ENCODE peak calls at places on chromosomes 3 and 15, in four cellular contexts. J, K, X and G are unnamed samples.
A peak's percentile ranks its signal among the peaks of the same experiment; 100 is the strongest.

GRCh38 chr3:2793987-2794386 is 316.2 kb downstream of the IL5RA start:
- DNase-seq in J (no peak), K (no peak), X (no peak), G (no peak)

GRCh38 chr3:59480486-59480995 is 430.7 kb upstream of the CFAP20DC start:
- DNase-seq in K (no peak), X (peak; percentile 49), J (peak; percentile 31), G (no peak)

GRCh38 chr3:157501863-157502262 is 1.4 kb downstream of the VEPH1 start:
- DNase-seq in J (no peak), K (no peak), X (no peak), G (no peak)

GRCh38 chr3:17717411-17717810 is 25.0 kb downstream of the TBC1D5 start:
- DNase-seq in K (no peak), J (no peak), X (no peak), G (no peak)

GRCh38 chr3:17136251-17136721 is 251.5 kb downstream of the PLCL2 start:
- DNase-seq in K (peak; percentile 23), X (no peak), J (no peak), G (no peak)

GRCh38 chr15:68112711-68113110 is 58.6 kb downstream of the PIAS1 start:
- DNase-seq in K (no peak), J (no peak), X (no peak), G (no peak)

GRCh38 chr3:1068985-1069384 is 23.8 kb upstream of the CNTN6 start:
- DNase-seq in K (no peak), J (no peak), X (no peak), G (no peak)

GRCh38 chr3:183825380-183826161 is at the start of gene MAP6D1:
- DNase-seq in J (peak; percentile 68), X (no peak), K (peak; percentile 78), G (no peak)

GRCh38 chr3:41881233-41881821 is 80.6 kb downstream of the ULK4 start:
- DNase-seq in K (no peak), X (no peak), J (no peak), G (no peak)